ENCODE peak calls at places on chromosomes 11 and 22, in five cellular contexts. G is RWPE2, S is uterus, W is adrenal gland, M is body of pancreas. D is an unnamed sample. For H3K4me1 and H3K9me3, the result is how much of the 10 kb centered on the place peaks cover.

GRCh38 chr11:100970273-100971164 is 159.1 kb downstream of the PGR start:
- DNase-seq in G (no peak), S (no peak), W (no peak), M (no peak), D (no peak)

GRCh38 chr11:19873730-19874129 is 161.1 kb downstream of the NAV2 start:
- DNase-seq in G (no peak), S (no peak), W (no peak), M (no peak), D (no peak)

GRCh38 chr11:65089621-65090020 is 5.6 kb downstream of the ZFPL1 start:
- DNase-seq in G (no peak), S (no peak), W (no peak), M (no peak), D (no peak)

GRCh38 chr11:74720596-74721478 is 10.4 kb downstream of the CHRDL2 start:
- DNase-seq in G (no peak), S (peak), W (peak), M (peak), D (no peak)

GRCh38 chr11:78094250-78094649 is 14.6 kb upstream of the NDUFC2 start:
- DNase-seq in G (no peak), S (no peak), W (no peak), M (no peak), D (no peak)

GRCh38 chr11:78577495-78577894 is 2.8 kb upstream of the NARS2 start:
- DNase-seq in G (no peak), S (no peak), W (no peak), M (no peak), D (no peak)

GRCh38 chr11:7596975-7597391 is 76.3 kb downstream of the CYB5R2 start:
- DNase-seq in G (no peak), S (no peak), W (no peak), M (peak), D (no peak)

GRCh38 chr22:23237201-23237798 is 57.0 kb downstream of the BCR start:
- DNase-seq in G (no peak), S (peak), W (no peak), M (peak), D (peak)

GRCh38 chr11:68150029-68150428 is 28.8 kb upstream of the CHKA start:
- DNase-seq in G (no peak), S (no peak), W (peak), M (peak), D (no peak)

GRCh38 chr11:34680918-34681554 is 60.1 kb downstream of the EHF start:
- DNase-seq in G (no peak), S (no peak), W (peak), M (peak), D (no peak)

GRCh38 chr11:43823851-43824250 is 56.8 kb upstream of the ALKBH3 start:
- DNase-seq in G (no peak), S (no peak), W (no peak), M (no peak), D (no peak)

GRCh38 chr11:64152841-64153691 is 12.8 kb downstream of the MACROD1 start:
- DNase-seq in G (peak), S (peak), W (peak), M (peak), D (peak)

GRCh38 chr11:16226245-16226644 is 130.1 kb downstream of the SOX6 start:
- DNase-seq in G (peak), S (peak), W (peak), M (peak), D (peak)

GRCh38 chr11:72896431-72896830 is 82.2 kb downstream of the ATG16L2 start:
- DNase-seq in G (no peak), S (no peak), W (no peak), M (no peak), D (no peak)

GRCh38 chr22:29661355-29661754 is 57.9 kb downstream of the NF2 start:
- DNase-seq in G (no peak), S (no peak), W (no peak), M (no peak), D (no peak)

GRCh38 chr22:25141994-25142620 is 57.6 kb upstream of the CRYBB3 start:
- DNase-seq in G (no peak), S (no peak), W (peak), M (no peak), D (peak)

GRCh38 chr11:126359431-126360048 is 4.1 kb downstream of the ST3GAL4 start:
- DNase-seq in G (peak), S (peak), W (peak), M (peak), D (peak)

GRCh38 chr11:25535462-25535861 is 796.5 kb upstream of the ANO3 start:
- DNase-seq in G (no peak), S (peak), W (peak), M (no peak), D (no peak)

GRCh38 chr11:67665537-67666302 is 8.7 kb downstream of the ALDH3B2 start:
- DNase-seq in G (peak), S (no peak), W (peak), M (peak), D (no peak)

GRCh38 chr11:43825217-43825816 is 55.3 kb upstream of the ALKBH3 start:
- DNase-seq in G (no peak), S (no peak), W (peak), M (peak), D (peak)

GRCh38 chr11:110097459-110098012 is 4.3 kb downstream of the ZC3H12C start:
- DNase-seq in G (no peak), S (no peak), W (no peak), M (no peak), D (no peak)

GRCh38 chr11:61526956-61527731 is 18.6 kb downstream of the LRRC10B start:
- DNase-seq in G (no peak), S (no peak), W (peak), M (peak), D (no peak)

GRCh38 chr11:132962026-132962425 is 570.3 kb downstream of the OPCML start:
- DNase-seq in G (no peak), S (no peak), W (no peak), M (no peak), D (no peak)

GRCh38 chr11:124971810-124972209 is 17.8 kb downstream of the CCDC15 start:
- DNase-seq in G (no peak), S (no peak), W (no peak), M (no peak), D (no peak)

DNA sequence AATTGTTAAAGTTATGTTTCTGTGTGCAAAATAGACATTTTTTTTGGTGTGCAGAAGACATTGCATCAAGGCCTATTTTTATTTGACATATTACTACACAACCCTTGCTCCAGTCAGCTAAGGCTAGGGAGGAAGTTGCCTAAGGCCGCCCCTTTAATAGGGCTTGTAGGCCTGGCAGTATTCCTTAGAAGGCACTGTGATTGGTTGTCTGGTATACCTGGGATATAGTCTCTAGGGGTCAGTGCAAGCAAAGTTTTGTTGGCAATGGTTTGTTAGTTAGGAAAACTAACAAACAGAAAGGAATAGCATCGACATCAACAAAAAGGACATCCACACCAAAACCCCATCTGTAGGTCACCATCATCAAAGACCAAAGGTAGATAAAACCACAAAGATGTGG is 16.9 kb downstream of the CCDC15 start:
- DNase-seq in G (no peak), S (no peak), W (peak), M (no peak), D (no peak)
- TF ChIP-seq CTCF in G (peak), S (no peak), W (peak), M (no peak), D (peak)

DNA sequence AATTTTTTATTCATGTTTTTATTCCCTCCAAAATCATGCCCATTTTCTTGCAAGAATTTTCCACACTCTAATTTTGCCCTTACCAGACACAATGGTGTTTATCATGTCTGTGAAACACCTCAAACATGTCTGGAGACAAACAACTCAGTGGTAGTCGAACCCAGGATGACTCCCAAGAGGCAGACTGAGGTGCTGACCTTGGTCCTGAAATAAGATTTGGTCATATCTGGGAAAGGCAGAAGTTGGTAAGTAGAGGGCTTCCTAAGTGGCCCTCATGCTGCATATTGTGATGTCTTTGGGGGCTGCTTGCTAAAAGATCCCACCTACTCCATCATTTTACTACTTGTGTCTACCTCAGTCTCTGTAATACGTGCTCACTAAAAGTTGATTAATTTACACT is 369.4 kb upstream of the ISX start:
- DNase-seq in G (no peak), S (no peak), W (no peak), M (no peak), D (no peak)
- H3K4me1 ChIP-seq in G (under half), S (under half), W (under half), M (under half), D (under half)

GRCh38 chr22:35542157-35542971 is 1.7 kb downstream of the RASD2 start:
- DNase-seq in G (no peak), S (no peak), W (no peak), M (no peak), D (no peak)

GRCh38 chr22:35544189-35544588 is 3.6 kb downstream of the RASD2 start:
- DNase-seq in G (no peak), S (no peak), W (no peak), M (no peak), D (no peak)

GRCh38 chr22:35543702-35544101 is 3.1 kb downstream of the RASD2 start:
- DNase-seq in G (no peak), S (no peak), W (no peak), M (no peak), D (no peak)

GRCh38 chr22:35541254-35541748 is 670 bp downstream of the RASD2 start:
- DNase-seq in G (no peak), S (no peak), W (peak), M (peak), D (peak)

DNA sequence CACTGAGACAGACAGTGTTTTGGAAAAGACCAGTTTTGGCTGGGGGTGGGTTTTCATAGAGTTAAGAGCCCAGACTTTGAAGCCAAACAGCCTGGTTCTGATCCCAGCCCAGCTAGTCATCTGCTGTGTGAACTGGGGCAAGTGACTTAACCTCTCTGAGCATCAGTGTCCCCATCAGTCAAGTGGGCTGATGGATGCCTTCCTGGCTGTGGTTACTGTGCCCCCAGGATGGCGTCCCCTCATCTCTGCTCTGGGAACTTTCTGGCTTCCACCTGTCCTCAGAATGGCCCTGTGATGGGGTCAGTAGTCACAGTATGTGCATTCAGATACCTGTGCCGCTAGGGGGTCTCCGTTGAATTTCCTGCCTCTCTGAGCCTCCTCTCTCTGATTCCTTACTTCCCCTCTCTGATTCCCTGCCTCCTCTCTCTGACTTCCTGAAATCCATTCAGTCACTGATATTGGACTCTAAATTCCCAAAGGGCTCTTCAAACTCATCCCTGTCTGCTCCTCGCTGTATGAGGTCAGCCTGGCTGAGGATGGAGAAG is 2.4 kb downstream of the RASD2 start:
- DNase-seq in G (no peak), S (no peak), W (no peak), M (no peak), D (no peak)
- H3K9me3 ChIP-seq in G (under half), S (under half), W (under half), M (under half), D (under half)

GRCh38 chr11:83195176-83195531 is 1.6 kb downstream of the ANKRD42 start:
- DNase-seq in G (no peak), S (no peak), W (no peak), M (no peak), D (no peak)

GRCh38 chr11:83192846-83193245 is 666 bp upstream of the ANKRD42 start:
- DNase-seq in G (no peak), S (no peak), W (no peak), M (no peak), D (no peak)

GRCh38 chr11:83194284-83195175 is 1.0 kb downstream of the ANKRD42 start:
- DNase-seq in G (peak), S (peak), W (peak), M (peak), D (peak)

GRCh38 chr11:83191986-83192385 is 1.5 kb upstream of the ANKRD42 start:
- DNase-seq in G (no peak), S (no peak), W (no peak), M (no peak), D (no peak)

GRCh38 chr11:83193315-83194283 is at the start of gene ANKRD42:
- DNase-seq in G (peak), S (peak), W (peak), M (peak), D (peak)
- TF ChIP-seq CTCF in G (no peak), S (no peak), W (peak), M (no peak), D (no peak)

GRCh38 chr22:39151329-39151975 is 1.0 kb downstream of the CBX7 start:
- DNase-seq in G (no peak), S (no peak), W (no peak), M (no peak), D (no peak)

GRCh38 chr22:39152511-39153219 is at the start of gene CBX7:
- DNase-seq in G (peak), S (peak), W (peak), M (peak), D (peak)

GRCh38 chr22:39152024-39152510 is 413 bp downstream of the CBX7 start:
- DNase-seq in G (no peak), S (no peak), W (no peak), M (no peak), D (no peak)

GRCh38 chr22:39149915-39150847 is 2.3 kb downstream of the CBX7 start:
- DNase-seq in G (no peak), S (no peak), W (no peak), M (no peak), D (no peak)

DNA sequence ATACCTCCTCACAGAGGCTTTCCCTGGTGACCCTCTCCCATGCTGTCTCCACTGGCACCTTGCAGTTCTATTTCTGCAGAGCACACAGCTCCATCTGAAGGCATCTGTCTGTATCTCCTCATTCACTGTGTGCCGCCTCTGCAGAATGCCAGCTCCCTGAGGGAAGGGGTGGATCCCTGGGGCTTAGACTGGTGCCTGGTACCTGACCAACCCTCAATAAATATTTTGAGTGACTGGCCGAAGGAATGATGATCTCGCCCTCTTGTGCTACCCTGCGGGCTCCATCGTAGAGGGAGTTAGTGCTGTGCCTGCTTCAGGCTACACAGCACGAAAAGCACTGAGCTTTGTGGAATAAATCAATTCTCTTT is 1.6 kb downstream of the CBX7 start:
- DNase-seq in G (no peak), S (no peak), W (no peak), M (no peak), D (no peak)
- H3K4me1 ChIP-seq in G (under half), S (under half), W (under half), M (half or more), D (under half)

GRCh38 chr11:3357302-3357701 is 21.6 kb downstream of the ZNF195 start:
- DNase-seq in G (no peak), S (no peak), W (no peak), M (no peak), D (no peak)
- H3K9me3 ChIP-seq in G (under half), S (under half), W (under half), M (under half), D (under half)

D was measured in BE2C.